ENCODE peak calls at places on chromosomes 2 and 18, in four cellular contexts. One of them, this sample, is unnamed.

GRCh38 chr18:61998957-61999356 is 106.2 kb upstream of the RNF152 start:
- DNase-seq in spleen: no peak
- DNase-seq in transverse colon: no peak
- DNase-seq in sigmoid colon: no peak
- DNase-seq in this sample: peak; percentile 77

GRCh38 chr2:161556440-161556839 is 67.8 kb upstream of the SLC4A10 start:
- DNase-seq in spleen: no peak
- DNase-seq in transverse colon: no peak
- DNase-seq in sigmoid colon: no peak
- DNase-seq in this sample: no peak

GRCh38 chr2:223108376-223109100 is 56.5 kb downstream of the KCNE4 start:
- DNase-seq in spleen: no peak
- DNase-seq in transverse colon: no peak
- DNase-seq in sigmoid colon: no peak
- DNase-seq in this sample: no peak

GRCh38 chr2:181164699-181165098 is 184.3 kb downstream of the UBE2E3 start:
- DNase-seq in spleen: no peak
- DNase-seq in transverse colon: no peak
- DNase-seq in sigmoid colon: no peak
- DNase-seq in this sample: no peak

GRCh38 chr2:234952270-234953115 is 676 bp downstream of the SH3BP4 start:
- DNase-seq in spleen: peak; percentile 76
- DNase-seq in transverse colon: peak; percentile 39
- DNase-seq in sigmoid colon: peak; percentile 63
- DNase-seq in this sample: no peak

GRCh38 chr2:40751981-40752380 is 300.1 kb upstream of the SLC8A1 start:
- DNase-seq in spleen: no peak
- DNase-seq in transverse colon: no peak
- DNase-seq in sigmoid colon: no peak
- DNase-seq in this sample: no peak

GRCh38 chr2:101308432-101309210 is at the start of gene RNF149:
- DNase-seq in spleen: peak; percentile 99
- DNase-seq in transverse colon: peak; percentile 95
- DNase-seq in sigmoid colon: peak; percentile 96
- DNase-seq in this sample: no peak

GRCh38 chr18:8732442-8733360 is 27.3 kb downstream of the MTCL1 start:
- DNase-seq in spleen: no peak
- DNase-seq in transverse colon: no peak
- DNase-seq in sigmoid colon: no peak
- DNase-seq in this sample: no peak

GRCh38 chr2:22683911-22684310 is 701.1 kb upstream of the KLHL29 start:
- DNase-seq in spleen: no peak
- DNase-seq in transverse colon: no peak
- DNase-seq in sigmoid colon: no peak
- DNase-seq in this sample: no peak

GRCh38 chr2:238285653-238286082 is 2.7 kb downstream of the PER2 start:
- DNase-seq in spleen: no peak
- DNase-seq in transverse colon: peak; percentile 89
- DNase-seq in sigmoid colon: peak; percentile 96
- DNase-seq in this sample: no peak

GRCh38 chr2:20449501-20450200 is 2.8 kb downstream of the RHOB start:
- DNase-seq in spleen: no peak
- DNase-seq in transverse colon: no peak
- DNase-seq in sigmoid colon: peak; percentile 76
- DNase-seq in this sample: no peak
- TF ChIP-seq POLR2AphosphoS5 in spleen: no peak
- TF ChIP-seq POLR2AphosphoS5 in transverse colon: peak; percentile 81
- TF ChIP-seq POLR2AphosphoS5 in sigmoid colon: peak; percentile 82
- TF ChIP-seq POLR2AphosphoS5 in this sample: no peak

GRCh38 chr18:76420888-76421287 is 74.2 kb downstream of the ZNF516 start:
- DNase-seq in spleen: no peak
- DNase-seq in transverse colon: no peak
- DNase-seq in sigmoid colon: no peak
- DNase-seq in this sample: no peak
- H3K4me3 ChIP-seq in spleen: no peak overlapping the region
- H3K4me3 ChIP-seq in transverse colon: no peak overlapping the region
- H3K4me3 ChIP-seq in sigmoid colon: no peak overlapping the region
- H3K4me3 ChIP-seq in this sample: no peak overlapping the region

GRCh38 chr2:45469314-45470099 is 141.6 kb downstream of the SRBD1 start:
- DNase-seq in spleen: no peak
- DNase-seq in transverse colon: no peak
- DNase-seq in sigmoid colon: no peak
- DNase-seq in this sample: no peak
- H3K27ac ChIP-seq in spleen: no peak overlapping the region
- H3K27ac ChIP-seq in transverse colon: no peak overlapping the region
- H3K27ac ChIP-seq in sigmoid colon: no peak overlapping the region
- H3K27ac ChIP-seq in this sample: no peak overlapping the region

DNA sequence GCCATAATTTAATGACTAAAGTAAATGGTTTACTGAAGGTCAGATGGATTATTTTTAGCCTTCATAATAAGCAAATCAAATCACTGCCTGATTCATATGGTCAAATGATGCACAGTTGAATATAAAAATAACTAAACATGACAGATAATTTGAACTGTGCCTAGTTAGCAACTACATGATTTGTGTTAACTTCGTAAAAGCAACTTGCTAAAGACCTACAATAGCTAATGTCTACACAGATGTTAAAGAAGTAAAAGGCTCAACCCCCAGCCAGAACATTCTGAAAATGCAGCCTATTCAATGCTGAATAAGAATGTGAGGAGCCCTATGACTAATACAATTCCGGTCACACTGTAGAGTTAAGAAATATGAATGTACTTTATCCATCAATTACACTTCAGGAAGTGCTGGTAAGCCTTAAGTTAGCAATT is 590.9 kb upstream of the CDH2 start:
- DNase-seq in spleen: no peak
- DNase-seq in transverse colon: no peak
- DNase-seq in sigmoid colon: no peak
- DNase-seq in this sample: no peak
- TF ChIP-seq POLR2AphosphoS5 in spleen: no peak
- TF ChIP-seq POLR2AphosphoS5 in transverse colon: no peak
- TF ChIP-seq POLR2AphosphoS5 in sigmoid colon: no peak
- TF ChIP-seq POLR2AphosphoS5 in this sample: no peak

DNA sequence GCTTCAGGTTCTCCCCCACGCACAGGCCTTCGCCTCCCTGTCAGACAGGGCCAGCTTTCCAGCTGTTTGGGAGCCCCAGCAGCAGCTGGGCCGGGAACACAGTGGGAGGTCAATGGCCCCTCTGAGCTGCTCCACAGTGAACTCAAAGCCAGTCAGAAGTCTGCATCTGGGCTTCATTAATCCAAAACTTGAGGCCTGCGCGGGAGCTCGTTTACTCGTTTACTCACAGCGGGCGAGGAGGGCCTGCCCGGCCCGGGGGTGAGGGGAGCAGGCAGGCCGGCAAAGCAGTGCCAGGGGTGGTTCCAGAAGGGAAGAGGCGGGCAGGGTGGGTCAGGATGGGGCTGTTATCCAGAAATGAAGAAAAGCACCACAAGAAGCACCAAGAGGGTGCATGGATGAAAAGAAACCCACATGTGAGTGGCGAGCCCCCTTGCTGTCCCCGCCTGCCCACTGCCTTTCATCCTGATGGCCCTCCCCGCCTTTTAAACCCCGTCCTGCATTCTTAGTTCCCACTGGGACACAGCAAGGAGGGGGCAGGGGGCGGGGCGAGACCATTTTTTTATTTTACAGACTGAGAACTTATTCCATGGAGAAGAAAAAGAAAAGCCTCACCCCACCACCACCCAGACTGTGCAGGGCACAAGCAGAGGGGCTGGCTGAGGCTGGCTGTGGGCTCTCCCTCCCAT is 37.0 kb upstream of the SEMA4C start:
- DNase-seq in spleen: no peak
- DNase-seq in transverse colon: no peak
- DNase-seq in sigmoid colon: peak; percentile 87
- DNase-seq in this sample: no peak
- H3K4me3 ChIP-seq in spleen: no peak overlapping the region
- H3K4me3 ChIP-seq in transverse colon: no peak overlapping the region
- H3K4me3 ChIP-seq in sigmoid colon: peak overlapping the region; percentile 23
- H3K4me3 ChIP-seq in this sample: no peak overlapping the region

GRCh38 chr2:36403675-36404230 is 48.2 kb downstream of the CRIM1 start:
- DNase-seq in spleen: no peak
- DNase-seq in transverse colon: no peak
- DNase-seq in sigmoid colon: no peak
- DNase-seq in this sample: no peak
- H3K27ac ChIP-seq in spleen: peak overlapping the region; percentile 64
- H3K27ac ChIP-seq in transverse colon: no peak overlapping the region
- H3K27ac ChIP-seq in sigmoid colon: no peak overlapping the region
- H3K27ac ChIP-seq in this sample: no peak overlapping the region

GRCh38 chr2:86440631-86441391 is at the start of gene KDM3A:
- DNase-seq in spleen: peak; percentile 100
- DNase-seq in transverse colon: peak; percentile 100
- DNase-seq in sigmoid colon: peak; percentile 100
- DNase-seq in this sample: peak; percentile 99
- TF ChIP-seq POLR2AphosphoS5 in spleen: no peak
- TF ChIP-seq POLR2AphosphoS5 in transverse colon: peak; percentile 46
- TF ChIP-seq POLR2AphosphoS5 in sigmoid colon: no peak
- TF ChIP-seq POLR2AphosphoS5 in this sample: no peak

This sample was measured in SK-N-MC.